ENCODE peak calls at places on chromosomes 11 and 22, in five cellular contexts. One of them, this sample, is unnamed.

GRCh38 chr22:22408731-22409696 is 99.5 kb downstream of the ZNF280B start:
- DNase-seq in spleen: no peak
- DNase-seq in neural crest cell: peak
- DNase-seq in foreskin fibroblast: peak
- DNase-seq in AG09319: no peak
- DNase-seq in this sample: peak

GRCh38 chr22:46748948-46749681 is 11.1 kb upstream of the CERK start:
- DNase-seq in foreskin fibroblast: peak
- DNase-seq in spleen: peak
- DNase-seq in neural crest cell: no peak
- DNase-seq in AG09319: no peak
- DNase-seq in this sample: no peak

GRCh38 chr11:46130286-46130937 is 9.2 kb upstream of the PHF21A start:
- DNase-seq in AG09319: no peak
- DNase-seq in neural crest cell: no peak
- DNase-seq in foreskin fibroblast: no peak
- DNase-seq in spleen: no peak
- DNase-seq in this sample: no peak

GRCh38 chr11:25317221-25317620 is 820.4 kb downstream of the LUZP2 start:
- DNase-seq in foreskin fibroblast: no peak
- DNase-seq in AG09319: no peak
- DNase-seq in neural crest cell: no peak
- DNase-seq in spleen: no peak
- DNase-seq in this sample: no peak

GRCh38 chr11:12618743-12619540 is 55.3 kb upstream of the TEAD1 start:
- DNase-seq in foreskin fibroblast: no peak
- DNase-seq in neural crest cell: no peak
- DNase-seq in spleen: no peak
- DNase-seq in AG09319: no peak
- DNase-seq in this sample: no peak

GRCh38 chr22:49113758-49114157 is 713.9 kb downstream of the BRD1 start:
- DNase-seq in AG09319: no peak
- DNase-seq in neural crest cell: no peak
- DNase-seq in foreskin fibroblast: no peak
- DNase-seq in spleen: no peak
- DNase-seq in this sample: no peak

GRCh38 chr11:102196351-102196750 is 86.1 kb downstream of the YAP1 start:
- DNase-seq in AG09319: no peak
- DNase-seq in spleen: no peak
- DNase-seq in neural crest cell: no peak
- DNase-seq in foreskin fibroblast: peak
- DNase-seq in this sample: no peak

GRCh38 chr11:125476721-125477120 is 19.3 kb downstream of the FEZ1 start:
- DNase-seq in neural crest cell: no peak
- DNase-seq in AG09319: no peak
- DNase-seq in spleen: no peak
- DNase-seq in foreskin fibroblast: no peak
- DNase-seq in this sample: no peak

GRCh38 chr22:31243339-31244043 is 31.4 kb downstream of the LIMK2 start:
- DNase-seq in AG09319: no peak
- DNase-seq in foreskin fibroblast: no peak
- DNase-seq in spleen: no peak
- DNase-seq in neural crest cell: no peak
- DNase-seq in this sample: no peak

GRCh38 chr11:488992-489391 is 18.1 kb downstream of the RNH1 start:
- DNase-seq in AG09319: no peak
- DNase-seq in foreskin fibroblast: no peak
- DNase-seq in neural crest cell: no peak
- DNase-seq in spleen: no peak
- DNase-seq in this sample: no peak

GRCh38 chr11:75492181-75492820 is 33.4 kb downstream of the GDPD5 start:
- DNase-seq in spleen: peak
- DNase-seq in foreskin fibroblast: no peak
- DNase-seq in neural crest cell: no peak
- DNase-seq in AG09319: no peak
- DNase-seq in this sample: no peak

GRCh38 chr22:36808611-36809344 is 8.1 kb downstream of the PVALB start:
- DNase-seq in spleen: no peak
- DNase-seq in foreskin fibroblast: no peak
- DNase-seq in neural crest cell: no peak
- DNase-seq in AG09319: no peak
- DNase-seq in this sample: no peak

GRCh38 chr22:27980424-27981148 is 61.5 kb upstream of the PITPNB start:
- DNase-seq in spleen: no peak
- DNase-seq in foreskin fibroblast: no peak
- DNase-seq in neural crest cell: no peak
- DNase-seq in AG09319: no peak
- DNase-seq in this sample: peak

GRCh38 chr22:27372969-27373670 is 428.4 kb downstream of the MN1 start:
- DNase-seq in foreskin fibroblast: no peak
- DNase-seq in spleen: no peak
- DNase-seq in neural crest cell: peak
- DNase-seq in AG09319: no peak
- DNase-seq in this sample: peak

DNA sequence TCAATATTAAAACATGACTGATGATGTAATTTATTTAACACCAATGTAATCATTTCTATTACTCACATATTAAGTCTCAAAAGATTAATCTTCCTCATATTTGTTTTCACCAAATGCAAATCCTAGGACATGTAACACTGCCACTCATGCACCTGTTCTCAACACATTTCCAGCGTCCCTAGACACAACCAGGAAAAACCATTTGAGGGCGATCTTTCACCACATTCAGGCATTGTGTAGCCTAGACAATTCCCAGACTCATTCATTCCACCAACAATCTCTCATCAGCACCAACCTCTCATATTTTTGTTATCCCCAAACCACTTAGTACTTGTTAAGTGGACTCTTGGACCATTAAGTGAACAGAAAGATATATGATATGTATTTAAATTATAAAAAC is 66.1 kb downstream of the SLC36A4 start:
- DNase-seq in foreskin fibroblast: no peak
- DNase-seq in AG09319: no peak
- DNase-seq in neural crest cell: no peak
- DNase-seq in spleen: no peak
- DNase-seq in this sample: no peak
- TF ChIP-seq CTCF in foreskin fibroblast: no peak
- TF ChIP-seq CTCF in AG09319: no peak
- TF ChIP-seq CTCF in neural crest cell: peak
- TF ChIP-seq CTCF in spleen: no peak
- TF ChIP-seq CTCF in this sample: no peak

GRCh38 chr11:119095066-119095880 is 6.4 kb downstream of the DPAGT1 start:
- DNase-seq in neural crest cell: peak
- DNase-seq in AG09319: peak
- DNase-seq in foreskin fibroblast: peak
- DNase-seq in spleen: peak
- DNase-seq in this sample: peak
- TF ChIP-seq CTCF in neural crest cell: peak
- TF ChIP-seq CTCF in AG09319: no peak
- TF ChIP-seq CTCF in foreskin fibroblast: no peak
- TF ChIP-seq CTCF in spleen: peak
- TF ChIP-seq CTCF in this sample: peak

GRCh38 chr11:93133710-93134109 is 64.1 kb downstream of the SLC36A4 start:
- DNase-seq in foreskin fibroblast: peak
- DNase-seq in spleen: no peak
- DNase-seq in AG09319: no peak
- DNase-seq in neural crest cell: no peak
- DNase-seq in this sample: no peak
- TF ChIP-seq CTCF in foreskin fibroblast: no peak
- TF ChIP-seq CTCF in spleen: no peak
- TF ChIP-seq CTCF in AG09319: no peak
- TF ChIP-seq CTCF in neural crest cell: no peak
- TF ChIP-seq CTCF in this sample: no peak

GRCh38 chr11:14306481-14306880 is 52.5 kb downstream of the RRAS2 start:
- DNase-seq in neural crest cell: no peak
- DNase-seq in spleen: no peak
- DNase-seq in AG09319: no peak
- DNase-seq in foreskin fibroblast: no peak
- DNase-seq in this sample: no peak

GRCh38 chr11:14308897-14309387 is 50.0 kb downstream of the RRAS2 start:
- DNase-seq in spleen: no peak
- DNase-seq in neural crest cell: no peak
- DNase-seq in AG09319: no peak
- DNase-seq in foreskin fibroblast: no peak
- DNase-seq in this sample: no peak

GRCh38 chr11:14308114-14308896 is 50.7 kb downstream of the RRAS2 start:
- DNase-seq in neural crest cell: no peak
- DNase-seq in spleen: no peak
- DNase-seq in AG09319: no peak
- DNase-seq in foreskin fibroblast: peak
- DNase-seq in this sample: no peak

GRCh38 chr11:14310696-14311095 is 48.3 kb downstream of the RRAS2 start:
- DNase-seq in spleen: no peak
- DNase-seq in foreskin fibroblast: peak
- DNase-seq in AG09319: peak
- DNase-seq in neural crest cell: no peak
- DNase-seq in this sample: no peak

GRCh38 chr11:14309425-14310192 is 49.4 kb downstream of the RRAS2 start:
- DNase-seq in spleen: no peak
- DNase-seq in foreskin fibroblast: no peak
- DNase-seq in AG09319: no peak
- DNase-seq in neural crest cell: no peak
- DNase-seq in this sample: no peak
- TF ChIP-seq CTCF in spleen: no peak
- TF ChIP-seq CTCF in foreskin fibroblast: no peak
- TF ChIP-seq CTCF in AG09319: no peak
- TF ChIP-seq CTCF in neural crest cell: no peak
- TF ChIP-seq CTCF in this sample: no peak

DNA sequence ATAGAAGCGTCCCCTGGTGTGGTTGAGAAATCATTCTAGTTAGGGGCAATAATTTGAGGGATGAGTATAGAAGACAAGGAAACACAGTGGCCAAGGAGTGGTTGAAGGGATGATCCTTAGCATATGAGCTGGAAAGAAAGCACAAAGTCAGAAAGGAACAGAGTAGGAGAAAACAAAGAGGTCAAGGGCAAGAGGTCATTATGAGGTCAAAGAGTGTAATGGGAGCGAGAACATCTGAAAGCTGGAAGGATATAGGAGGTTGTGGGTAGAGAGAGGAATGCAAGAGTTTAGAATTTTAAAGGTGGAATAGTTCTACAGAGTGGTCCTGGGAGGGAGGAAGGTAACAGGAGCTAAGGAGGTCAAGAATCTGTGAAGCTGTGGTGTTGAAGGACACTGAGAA is 2.0 kb downstream of the DCHS1 start:
- DNase-seq in AG09319: no peak
- DNase-seq in spleen: no peak
- DNase-seq in neural crest cell: no peak
- DNase-seq in foreskin fibroblast: no peak
- DNase-seq in this sample: peak
- TF ChIP-seq CTCF in AG09319: no peak
- TF ChIP-seq CTCF in spleen: no peak
- TF ChIP-seq CTCF in neural crest cell: no peak
- TF ChIP-seq CTCF in foreskin fibroblast: no peak
- TF ChIP-seq CTCF in this sample: no peak

GRCh38 chr11:110362916-110363574 is 66.6 kb upstream of the RDX start:
- DNase-seq in neural crest cell: peak
- DNase-seq in spleen: no peak
- DNase-seq in foreskin fibroblast: peak
- DNase-seq in AG09319: no peak
- DNase-seq in this sample: peak

GRCh38 chr11:110373061-110373702 is 56.6 kb upstream of the FDX1 start:
- DNase-seq in neural crest cell: no peak
- DNase-seq in AG09319: no peak
- DNase-seq in spleen: no peak
- DNase-seq in foreskin fibroblast: peak
- DNase-seq in this sample: no peak

GRCh38 chr11:110366234-110366633 is 63.5 kb upstream of the FDX1 start:
- DNase-seq in neural crest cell: no peak
- DNase-seq in AG09319: no peak
- DNase-seq in spleen: no peak
- DNase-seq in foreskin fibroblast: peak
- DNase-seq in this sample: no peak

GRCh38 chr11:110367571-110367970 is 62.2 kb upstream of the FDX1 start:
- DNase-seq in spleen: no peak
- DNase-seq in AG09319: no peak
- DNase-seq in neural crest cell: no peak
- DNase-seq in foreskin fibroblast: no peak
- DNase-seq in this sample: no peak
- TF ChIP-seq CTCF in spleen: no peak
- TF ChIP-seq CTCF in AG09319: no peak
- TF ChIP-seq CTCF in neural crest cell: peak
- TF ChIP-seq CTCF in foreskin fibroblast: no peak
- TF ChIP-seq CTCF in this sample: peak

GRCh38 chr11:17720796-17721171 is 1.4 kb downstream of the MYOD1 start:
- DNase-seq in foreskin fibroblast: no peak
- DNase-seq in AG09319: no peak
- DNase-seq in neural crest cell: no peak
- DNase-seq in spleen: no peak
- DNase-seq in this sample: no peak
- TF ChIP-seq CTCF in foreskin fibroblast: no peak
- TF ChIP-seq CTCF in AG09319: no peak
- TF ChIP-seq CTCF in neural crest cell: no peak
- TF ChIP-seq CTCF in spleen: no peak
- TF ChIP-seq CTCF in this sample: no peak